ENCODE peak calls at places on chromosomes 12 and 14, in six cellular contexts. P is NCI-H1105; E is NT2/D1; Y is PC-9; L is glutamatergic neuron; T is stimulated activated effector memory CD8-positive, alpha-beta T cell treated with anti-CD3 and anti-CD28 coated beads, Interleukin-12 subunit alpha, Interleukin-12 subunit beta, amount 100 ng/mL, for 72 hours. H is an unnamed sample.

GRCh38 chr12:122067966-122068365 is 10.6 kb upstream of the MLXIP start:
- DNase-seq in Y (no peak), E (no peak), P (no peak), T (no peak), L (no peak), H (no peak)

GRCh38 chr14:59176764-59177163 is 11.7 kb upstream of the DAAM1 start:
- DNase-seq in P (no peak), E (no peak), T (no peak), Y (no peak), L (no peak), H (no peak)

GRCh38 chr12:30794591-30795409 is 40.0 kb upstream of the CAPRIN2 start:
- DNase-seq in L (no peak), T (no peak), P (no peak), E (peak), Y (peak), H (no peak)

GRCh38 chr14:103232338-103232808 is 101.7 kb upstream of the EIF5 start:
- DNase-seq in Y (peak), P (peak), L (no peak), E (no peak), T (no peak), H (no peak)

GRCh38 chr14:68359862-68360552 is 432.9 kb downstream of the ZFP36L1 start:
- DNase-seq in P (no peak), T (no peak), E (no peak), L (no peak), Y (no peak), H (no peak)

GRCh38 chr12:93183940-93184663 is 193.6 kb upstream of the NUDT4 start:
- DNase-seq in L (no peak), T (no peak), Y (no peak), E (no peak), P (no peak), H (no peak)

GRCh38 chr14:73829526-73830431 is 21.9 kb upstream of the PTGR2 start:
- DNase-seq in P (no peak), L (no peak), E (no peak), T (peak), Y (peak), H (no peak)

GRCh38 chr14:68788275-68789001 is 4.4 kb downstream of the ZFP36L1 start:
- DNase-seq in E (no peak), T (no peak), L (no peak), P (no peak), Y (no peak), H (no peak)

GRCh38 chr12:118302053-118302452 is 70.7 kb downstream of the TAOK3 start:
- DNase-seq in T (no peak), P (no peak), E (no peak), Y (peak), L (no peak), H (no peak)

GRCh38 chr12:123089125-123089524 is 61.8 kb downstream of the PITPNM2 start:
- DNase-seq in Y (no peak), T (no peak), L (no peak), P (no peak), E (no peak), H (no peak)

GRCh38 chr14:95725685-95726336 is 11.9 kb upstream of the TCL1A start:
- DNase-seq in T (no peak), Y (no peak), E (no peak), P (no peak), L (no peak), H (no peak)

GRCh38 chr12:56001446-56002100 is 4.5 kb downstream of the SUOX start:
- DNase-seq in Y (no peak), P (no peak), T (no peak), L (no peak), E (no peak), H (no peak)

GRCh38 chr14:21346532-21347135 is 37.2 kb downstream of the SUPT16H start:
- DNase-seq in E (no peak), Y (no peak), L (no peak), T (no peak), P (no peak), H (no peak)

GRCh38 chr12:67085699-67086098 is 183.5 kb upstream of the CAND1 start:
- DNase-seq in E (no peak), P (no peak), Y (peak), L (no peak), T (no peak), H (no peak)

GRCh38 chr14:56359245-56359644 is 220.4 kb upstream of the TMEM260 start:
- DNase-seq in P (no peak), Y (no peak), E (no peak), T (no peak), L (no peak), H (no peak)

GRCh38 chr12:52349196-52349595 is 18.1 kb downstream of the KRT85 start:
- DNase-seq in E (no peak), T (no peak), L (no peak), P (no peak), Y (no peak), H (no peak)

GRCh38 chr12:124867389-124867930 is 3.8 kb upstream of the SCARB1 start:
- DNase-seq in E (no peak), Y (no peak), L (no peak), P (no peak), T (no peak), H (no peak)

GRCh38 chr14:86402547-86402946 is 872.6 kb downstream of the FLRT2 start:
- DNase-seq in E (no peak), L (no peak), Y (no peak), T (no peak), P (no peak), H (no peak)

GRCh38 chr12:16555630-16556029 is 50.3 kb downstream of the LMO3 start:
- DNase-seq in P (no peak), L (no peak), E (no peak), Y (no peak), T (no peak), H (no peak)

GRCh38 chr14:67480011-67480410 is 8.5 kb downstream of the TMEM229B start:
- DNase-seq in Y (no peak), L (peak), E (no peak), T (no peak), P (peak), H (no peak)

GRCh38 chr12:92675092-92675865 is 27.5 kb upstream of the PLEKHG7 start:
- DNase-seq in Y (no peak), L (no peak), E (no peak), T (peak), P (no peak), H (no peak)

GRCh38 chr12:12622418-12622817 is 10.7 kb downstream of the CREBL2 start:
- DNase-seq in T (no peak), L (no peak), E (no peak), Y (no peak), P (no peak), H (no peak)

GRCh38 chr12:115416869-115417268 is 732.9 kb upstream of the TBX3 start:
- DNase-seq in L (no peak), Y (no peak), P (no peak), E (no peak), T (no peak), H (no peak)